ENCODE peak calls at places on chromosomes 3 and 15, in six cellular contexts. A is activated CD8-positive, alpha-beta T cell treated with anti-CD3 and anti-CD28 coated beads for 36 hours; R is GM12878; O is natural killer cell; Y is gastroesophageal sphincter; L is stimulated activated naive CD8-positive, alpha-beta T cell treated with anti-CD3 and anti-CD28 coated beads, Interleukin-15, amount 100 ng/mL, for 72 hours. D is an unnamed sample.

GRCh38 chr3:94305835-94306685 is 243.2 kb downstream of the NSUN3 start:
- ATAC-seq in A (no peak), R (no peak), O (no peak), Y (no peak), L (no peak), D (no peak)

GRCh38 chr3:148175215-148175614 is 522.5 kb upstream of the AGTR1 start:
- ATAC-seq in A (no peak), R (no peak), O (no peak), Y (no peak), L (no peak), D (no peak)

GRCh38 chr15:99057697-99058420 is 47.0 kb upstream of the SYNM start:
- ATAC-seq in A (no peak), R (peak; percentile 61), O (no peak), Y (no peak), L (no peak), D (no peak)

GRCh38 chr15:31503758-31504461 is 177.3 kb downstream of the KLF13 start:
- ATAC-seq in A (no peak), R (no peak), O (no peak), Y (no peak), L (peak; percentile 23), D (no peak)

GRCh38 chr3:72142028-72142427 is 357.1 kb upstream of the PROK2 start:
- ATAC-seq in A (no peak), R (peak; percentile 22), O (no peak), Y (no peak), L (no peak), D (no peak)

GRCh38 chr3:167976880-167977498 is 118.7 kb downstream of the GOLIM4 start:
- ATAC-seq in A (no peak), R (no peak), O (no peak), Y (no peak), L (no peak), D (no peak)

GRCh38 chr15:29403778-29404177 is 134.2 kb upstream of the NSMCE3 start:
- ATAC-seq in A (no peak), R (peak; percentile 76), O (no peak), Y (no peak), L (no peak), D (no peak)

GRCh38 chr3:50516048-50516871 is 12.8 kb upstream of the CACNA2D2 start:
- ATAC-seq in A (no peak), R (peak; percentile 14), O (peak; percentile 40), Y (peak; percentile 47), L (peak; percentile 40), D (no peak)

GRCh38 chr3:47156418-47156817 is 7.5 kb downstream of the SETD2 start:
- ATAC-seq in A (no peak), R (peak; percentile 31), O (no peak), Y (no peak), L (no peak), D (no peak)

GRCh38 chr3:196168808-196169391 is 42.3 kb downstream of the ZDHHC19 start:
- ATAC-seq in A (no peak), R (no peak), O (no peak), Y (no peak), L (no peak), D (no peak)

GRCh38 chr3:193593666-193594025 is 638 bp downstream of the OPA1 start:
- ATAC-seq in A (peak; percentile 72), R (peak; percentile 60), O (peak; percentile 22), Y (no peak), L (peak; percentile 74), D (peak; percentile 81)

GRCh38 chr3:13879946-13880810 is at the start of gene WNT7A:
- ATAC-seq in A (peak; percentile 79), R (no peak), O (peak; percentile 59), Y (no peak), L (peak; percentile 70), D (peak; percentile 66)

GRCh38 chr3:15110201-15110600 is 11.3 kb upstream of the RBSN start:
- ATAC-seq in A (no peak), R (no peak), O (no peak), Y (no peak), L (no peak), D (no peak)

GRCh38 chr3:9448643-9449042 is 51.2 kb downstream of the SETD5 start:
- ATAC-seq in A (no peak), R (no peak), O (no peak), Y (no peak), L (no peak), D (peak; percentile 44)

GRCh38 chr3:44913868-44914468 is 39.6 kb downstream of the TGM4 start:
- ATAC-seq in A (peak; percentile 83), R (peak; percentile 98), O (peak; percentile 68), Y (no peak), L (peak; percentile 72), D (peak; percentile 67)

GRCh38 chr3:184479426-184480126 is 82.0 kb upstream of the EPHB3 start:
- ATAC-seq in A (no peak), R (no peak), O (no peak), Y (peak; percentile 51), L (no peak), D (no peak)

GRCh38 chr15:57427367-57427821 is 51.1 kb downstream of the CGNL1 start:
- ATAC-seq in A (no peak), R (no peak), O (no peak), Y (peak; percentile 72), L (no peak), D (no peak)

GRCh38 chr15:51758645-51759044 is 7.2 kb downstream of the TMOD2 start:
- ATAC-seq in A (no peak), R (no peak), O (no peak), Y (peak; percentile 51), L (no peak), D (no peak)

GRCh38 chr3:194740859-194741486 is 55.3 kb downstream of the FAM43A start:
- ATAC-seq in A (no peak), R (no peak), O (no peak), Y (no peak), L (peak; percentile 54), D (no peak)

GRCh38 chr3:159765860-159766294 is 222.8 kb upstream of the IL12A start:
- ATAC-seq in A (no peak), R (no peak), O (no peak), Y (no peak), L (no peak), D (no peak)

GRCh38 chr15:41416162-41416741 is 643 bp upstream of the RTF1 start:
- ATAC-seq in A (no peak), R (peak; percentile 34), O (no peak), Y (peak; percentile 25), L (no peak), D (no peak)

GRCh38 chr15:55499158-55499557 is 8.9 kb downstream of the DNAAF4 start:
- ATAC-seq in A (no peak), R (no peak), O (no peak), Y (no peak), L (no peak), D (no peak)

GRCh38 chr3:32438596-32439344 is 47.1 kb downstream of the CMTM7 start:
- ATAC-seq in A (peak; percentile 77), R (peak; percentile 89), O (peak; percentile 48), Y (no peak), L (peak; percentile 88), D (peak; percentile 94)

GRCh38 chr15:40498418-40498817 is 27.6 kb downstream of the CHST14 start:
- ATAC-seq in A (no peak), R (no peak), O (no peak), Y (no peak), L (no peak), D (no peak)

GRCh38 chr3:67737911-67738865 is 83.8 kb upstream of the SUCLG2 start:
- ATAC-seq in A (no peak), R (no peak), O (no peak), Y (no peak), L (no peak), D (no peak)

GRCh38 chr3:192772495-192772894 is 45.2 kb upstream of the FGF12 start:
- ATAC-seq in A (no peak), R (peak; percentile 71), O (no peak), Y (no peak), L (peak; percentile 53), D (no peak)

GRCh38 chr3:47565861-47566550 is 12.7 kb downstream of the CSPG5 start:
- ATAC-seq in A (no peak), R (no peak), O (no peak), Y (no peak), L (no peak), D (no peak)

GRCh38 chr3:156120528-156121251 is at the start of gene KCNAB1:
- ATAC-seq in A (no peak), R (no peak), O (no peak), Y (no peak), L (no peak), D (no peak)

GRCh38 chr15:64222573-64223361 is 59.9 kb upstream of the PPIB start:
- ATAC-seq in A (peak; percentile 74), R (no peak), O (no peak), Y (no peak), L (peak; percentile 61), D (peak; percentile 69)

D was measured in activated CD4-positive, CD25-positive, alpha-beta regulatory T cell treated with anti-CD3 and anti-CD28 coated beads, Interleukin-2, amount 50 U/mL, for 24 hours.